ENCODE peak calls at places on chromosomes 13 and 19, in nine cellular contexts. A, Q, M, K, P, G, C, H and J are unnamed samples.

GRCh38 chr13:109979186-109979585 is 192.8 kb upstream of the IRS2 start:
- DNase-seq in Q (no peak), G (no peak), A (peak), C (peak), K (no peak), H (no peak), M (peak), P (no peak), J (peak)

GRCh38 chr19:42412661-42413076 is 14.5 kb downstream of the LIPE start:
- DNase-seq in M (no peak), P (no peak), H (no peak), A (no peak), C (no peak), G (no peak), Q (no peak), K (peak), J (no peak)

GRCh38 chr13:25249001-25249543 is 38.2 kb downstream of the MTMR6 start:
- DNase-seq in H (no peak), P (peak), K (no peak), M (no peak), G (no peak), A (peak), Q (peak), C (no peak), J (no peak)

GRCh38 chr19:41194157-41194552 is 1.1 kb downstream of the CYP2S1 start:
- DNase-seq in A (no peak), C (no peak), M (no peak), G (no peak), K (no peak), H (no peak), Q (no peak), P (peak), J (no peak)

GRCh38 chr13:93603043-93603442 is 376.4 kb downstream of the GPC6 start:
- DNase-seq in C (no peak), P (peak), M (no peak), Q (no peak), G (no peak), A (peak), H (no peak), K (no peak), J (peak)

GRCh38 chr13:113411216-113412023 is 41.9 kb downstream of the ADPRHL1 start:
- DNase-seq in K (peak), M (peak), H (peak), G (no peak), P (no peak), C (peak), A (no peak), Q (no peak), J (peak)

GRCh38 chr19:52221831-52222375 is 32.1 kb downstream of the PPP2R1A start:
- DNase-seq in K (no peak), H (no peak), P (no peak), M (no peak), C (no peak), G (no peak), Q (no peak), A (no peak), J (no peak)

GRCh38 chr13:95714142-95714832 is 37.3 kb downstream of the DNAJC3 start:
- DNase-seq in K (no peak), Q (peak), H (no peak), M (no peak), G (no peak), A (no peak), C (no peak), P (no peak), J (peak)

GRCh38 chr13:50907781-50908180 is 1.8 kb upstream of the RNASEH2B start:
- DNase-seq in M (no peak), A (no peak), C (no peak), Q (no peak), G (no peak), H (no peak), K (no peak), P (no peak), J (no peak)

GRCh38 chr13:41767801-41768200 is 193.1 kb downstream of the VWA8 start:
- DNase-seq in Q (no peak), P (no peak), C (no peak), G (no peak), A (no peak), M (no peak), K (no peak), H (no peak), J (no peak)

GRCh38 chr19:35327642-35328041 is 1.3 kb upstream of the CD22 start:
- DNase-seq in C (no peak), K (no peak), H (no peak), P (peak), A (peak), M (no peak), G (no peak), Q (no peak), J (no peak)

GRCh38 chr13:83377486-83377885 is 504.8 kb downstream of the SLITRK1 start:
- DNase-seq in P (no peak), A (no peak), Q (no peak), H (no peak), C (no peak), K (no peak), M (no peak), G (no peak), J (no peak)
- H3K27ac ChIP-seq in P (no peak), A (no peak), Q (no peak), H (no peak), C (no peak), K (no peak), M (no peak), G (no peak), J (no peak)

DNA sequence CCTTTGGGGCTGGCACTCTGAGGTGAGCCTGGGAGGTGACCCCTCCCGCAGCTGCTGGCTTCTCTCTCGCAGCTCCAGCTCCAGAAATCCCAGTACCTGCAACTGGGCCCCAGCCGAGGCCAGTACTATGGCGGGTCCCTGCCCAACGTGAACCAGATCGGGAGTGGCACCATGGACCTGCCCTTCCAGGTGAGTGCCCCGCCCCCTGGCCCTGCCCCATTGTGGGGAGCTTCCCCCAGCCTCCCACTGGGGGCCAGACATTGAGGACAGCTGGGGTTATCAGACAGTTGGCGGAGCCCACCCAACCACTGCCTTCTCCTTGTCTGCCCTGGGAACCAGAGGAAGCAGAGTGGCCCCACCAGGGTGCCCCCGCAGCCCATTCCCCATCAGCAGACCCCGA is 48.3 kb downstream of the COMP start:
- DNase-seq in M (no peak), A (no peak), P (no peak), K (no peak), C (no peak), H (no peak), G (no peak), Q (no peak), J (no peak)
- H3K27ac ChIP-seq in M (no peak), A (no peak), P (no peak), K (no peak), C (no peak), H (peak), G (peak), Q (no peak), J (no peak)

GRCh38 chr19:45882652-45883585 is 3.0 kb downstream of the IRF2BP1 start:
- DNase-seq in A (peak), G (peak), C (no peak), H (peak), Q (peak), P (peak), M (peak), K (peak), J (no peak)
- H3K27ac ChIP-seq in A (peak), G (peak), C (no peak), H (peak), Q (no peak), P (peak), M (peak), K (no peak), J (peak)

GRCh38 chr19:6278740-6279619 is 795 bp downstream of the MLLT1 start:
- DNase-seq in M (no peak), G (no peak), H (no peak), C (no peak), K (no peak), A (no peak), P (no peak), Q (no peak), J (no peak)

GRCh38 chr19:6279931-6280591 is at the start of gene MLLT1:
- DNase-seq in G (peak), M (peak), A (peak), Q (peak), K (peak), P (peak), H (peak), C (peak), J (peak)

GRCh38 chr19:6276447-6276846 is 3.3 kb downstream of the MLLT1 start:
- DNase-seq in C (no peak), A (peak), P (no peak), Q (no peak), H (no peak), M (no peak), K (peak), G (no peak), J (no peak)

GRCh38 chr19:6279620-6279930 is 200 bp downstream of the MLLT1 start:
- DNase-seq in H (no peak), P (no peak), K (no peak), C (no peak), A (no peak), Q (no peak), G (no peak), M (no peak), J (no peak)

DNA sequence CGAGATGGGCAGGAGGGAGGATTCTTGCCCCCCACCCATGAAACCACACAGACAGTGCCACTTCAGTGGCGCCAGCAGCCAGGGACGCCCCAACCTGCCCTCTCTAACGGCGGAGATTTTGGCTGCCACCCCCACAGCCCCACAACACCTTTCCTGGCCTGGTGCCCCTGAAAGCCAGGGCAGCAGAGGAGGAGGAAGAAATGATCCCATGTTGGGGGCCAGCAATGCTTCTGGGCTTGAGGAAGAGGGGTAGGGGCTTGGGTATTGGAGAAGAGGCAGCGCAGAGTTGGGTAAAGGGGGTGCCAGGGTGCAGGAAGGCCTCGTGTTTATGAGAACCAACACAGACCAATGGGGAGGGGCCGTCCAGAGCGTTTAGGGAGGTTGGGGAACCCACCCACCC is 1.7 kb downstream of the MLLT1 start:
- DNase-seq in Q (no peak), G (no peak), C (no peak), K (no peak), P (no peak), A (no peak), M (no peak), H (no peak), J (no peak)
- H3K27ac ChIP-seq in Q (no peak), G (peak), C (no peak), K (peak), P (no peak), A (no peak), M (no peak), H (peak), J (no peak)

DNA sequence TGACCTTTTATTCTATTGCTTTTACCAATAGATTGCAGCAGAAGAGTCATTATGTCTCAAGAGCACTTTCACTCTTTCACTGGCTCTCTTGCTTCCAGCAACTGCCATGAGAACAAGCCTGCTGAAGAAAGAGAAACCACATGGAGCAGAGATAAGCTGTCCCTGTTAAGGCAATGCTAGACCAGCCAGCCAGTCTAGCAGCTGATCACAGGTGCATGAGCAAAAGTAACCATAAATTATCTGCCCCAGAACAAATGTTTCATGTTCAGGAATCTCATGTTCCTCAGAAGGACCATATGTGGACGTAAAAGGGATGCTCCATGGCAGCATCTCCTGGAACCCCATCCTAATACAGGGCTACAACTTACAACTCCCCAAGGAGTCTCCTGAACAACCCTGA is 20.4 kb upstream of the DCLK1 start:
- DNase-seq in Q (no peak), A (no peak), C (no peak), P (no peak), K (no peak), G (no peak), M (no peak), H (no peak), J (no peak)
- H3K27ac ChIP-seq in Q (no peak), A (no peak), C (no peak), P (no peak), K (no peak), G (no peak), M (no peak), H (no peak), J (no peak)

GRCh38 chr19:4227771-4228170 is 1.6 kb upstream of the EBI3 start:
- DNase-seq in P (no peak), K (no peak), G (no peak), H (no peak), C (no peak), Q (no peak), A (no peak), M (no peak), J (no peak)

GRCh38 chr19:4224470-4224869 is 4.9 kb upstream of the EBI3 start:
- DNase-seq in P (no peak), M (no peak), H (no peak), G (no peak), K (no peak), A (no peak), Q (no peak), C (no peak), J (no peak)

GRCh38 chr19:4229179-4229931 is at the start of gene EBI3:
- DNase-seq in Q (no peak), K (no peak), H (no peak), M (no peak), C (no peak), A (peak), G (no peak), P (peak), J (no peak)

GRCh38 chr19:4228765-4229178 is 551 bp upstream of the EBI3 start:
- DNase-seq in K (no peak), P (no peak), C (no peak), G (no peak), H (no peak), Q (no peak), M (no peak), A (no peak), J (no peak)

GRCh38 chr19:4225902-4226301 is 3.4 kb upstream of the EBI3 start:
- DNase-seq in P (no peak), M (no peak), A (no peak), K (no peak), C (no peak), H (no peak), Q (no peak), G (no peak), J (no peak)
- H3K27ac ChIP-seq in P (no peak), M (no peak), A (no peak), K (no peak), C (no peak), H (no peak), Q (no peak), G (no peak), J (no peak)